ENCODE peak calls at places on chromosomes 11 and 22, in nine cellular contexts. V, J, M, P, R, F, T, W and C are unnamed samples.

GRCh38 chr11:114395776-114396175 is 4.5 kb downstream of the C11orf71 start:
- DNase-seq in V (no peak), J (no peak), M (no peak), P (no peak), R (no peak), F (no peak), T (no peak), W (peak; percentile 67), C (no peak)

GRCh38 chr11:62497132-62497915 is 49.3 kb downstream of the AHNAK start:
- DNase-seq in V (peak; percentile 69), J (peak; percentile 42), M (peak; percentile 20), P (no peak), R (no peak), F (no peak), T (no peak), W (peak; percentile 78), C (no peak)

GRCh38 chr22:50485221-50486131 is 1.2 kb upstream of the MIOX start:
- DNase-seq in V (no peak), J (peak; percentile 69), M (no peak), P (peak; percentile 58), R (no peak), F (no peak), T (no peak), W (no peak), C (no peak)

GRCh38 chr22:45717787-45718186 is 46.2 kb downstream of the ATXN10 start:
- DNase-seq in V (no peak), J (no peak), M (no peak), P (no peak), R (no peak), F (no peak), T (no peak), W (no peak), C (no peak)

GRCh38 chr22:48439560-48440135 is 1388.0 kb downstream of the BRD1 start:
- DNase-seq in V (no peak), J (no peak), M (no peak), P (no peak), R (no peak), F (no peak), T (no peak), W (no peak), C (no peak)

GRCh38 chr22:36452473-36453265 is 28.8 kb downstream of the TXN2 start:
- DNase-seq in V (no peak), J (no peak), M (no peak), P (no peak), R (no peak), F (no peak), T (peak; percentile 70), W (no peak), C (no peak)

GRCh38 chr11:18071098-18071705 is 25.1 kb upstream of the TPH1 start:
- DNase-seq in V (no peak), J (no peak), M (no peak), P (no peak), R (no peak), F (no peak), T (no peak), W (no peak), C (no peak)

GRCh38 chr11:67674442-67674871 is at the start of gene ALDH3B2:
- DNase-seq in V (no peak), J (peak; percentile 82), M (no peak), P (peak; percentile 65), R (no peak), F (no peak), T (no peak), W (no peak), C (no peak)

GRCh38 chr22:21571679-21572078 is 4.2 kb downstream of the UBE2L3 start:
- DNase-seq in V (no peak), J (no peak), M (no peak), P (no peak), R (no peak), F (no peak), T (no peak), W (no peak), C (no peak)

GRCh38 chr22:21567456-21568206 is at the start of gene UBE2L3:
- DNase-seq in V (peak; percentile 78), J (peak; percentile 90), M (peak; percentile 84), P (peak; percentile 82), R (peak; percentile 82), F (peak; percentile 96), T (peak; percentile 89), W (peak; percentile 94), C (peak; percentile 75)

GRCh38 chr22:21568207-21569075 is 927 bp downstream of the UBE2L3 start:
- DNase-seq in V (peak; percentile 19), J (peak; percentile 35), M (no peak), P (no peak), R (no peak), F (peak; percentile 78), T (peak; percentile 64), W (peak; percentile 50), C (no peak)

GRCh38 chr22:21569459-21570161 is 2.1 kb downstream of the UBE2L3 start:
- DNase-seq in V (no peak), J (no peak), M (no peak), P (no peak), R (no peak), F (no peak), T (no peak), W (no peak), C (no peak)

GRCh38 chr22:21570398-21570797 is 2.9 kb downstream of the UBE2L3 start:
- DNase-seq in V (no peak), J (no peak), M (no peak), P (no peak), R (no peak), F (no peak), T (no peak), W (no peak), C (no peak)
- H3K4me1 ChIP-seq in V (peaks cover 51% of the 10 kb centered on the region), J (peaks cover 50% of the 10 kb centered on the region), M (peaks cover 48% of the 10 kb centered on the region), P (peaks cover 27% of the 10 kb centered on the region), R (peaks cover 22% of the 10 kb centered on the region), F (peaks cover 3% of the 10 kb centered on the region), T (peaks cover 22% of the 10 kb centered on the region), W (peaks cover 32% of the 10 kb centered on the region), C (no peaks in the 10 kb centered on the region)

GRCh38 chr11:78764946-78765345 is 190.3 kb upstream of the NARS2 start:
- DNase-seq in V (no peak), J (no peak), M (no peak), P (no peak), R (no peak), F (no peak), T (no peak), W (no peak), C (no peak)

GRCh38 chr11:78762105-78762504 is 187.4 kb upstream of the NARS2 start:
- DNase-seq in V (no peak), J (no peak), M (no peak), P (no peak), R (no peak), F (no peak), T (no peak), W (no peak), C (no peak)

GRCh38 chr11:78763664-78764063 is 189.0 kb upstream of the NARS2 start:
- DNase-seq in V (no peak), J (no peak), M (no peak), P (peak; percentile 36), R (no peak), F (no peak), T (no peak), W (no peak), C (no peak)

GRCh38 chr11:78753297-78753696 is 178.6 kb upstream of the NARS2 start:
- DNase-seq in V (no peak), J (no peak), M (no peak), P (no peak), R (no peak), F (no peak), T (no peak), W (no peak), C (no peak)

DNA sequence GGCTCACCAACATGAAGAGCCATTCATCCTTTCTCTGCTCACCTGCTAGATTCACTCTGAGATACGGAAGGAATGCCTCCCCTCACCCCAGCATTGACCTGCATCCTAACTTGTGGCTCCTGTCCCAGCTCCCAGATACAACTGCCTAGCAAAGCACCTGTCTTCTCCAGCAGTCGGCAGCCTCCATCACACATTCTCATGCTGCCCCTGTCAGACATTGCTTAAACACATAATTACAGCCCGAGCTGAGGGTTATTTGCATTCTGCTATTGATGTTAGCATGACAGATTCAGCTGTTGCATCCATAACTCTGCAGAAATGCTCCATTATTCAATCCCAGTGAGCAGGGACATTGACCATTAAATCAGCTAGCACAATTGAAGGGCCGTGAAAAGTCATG is 184.4 kb upstream of the NARS2 start:
- DNase-seq in V (no peak), J (no peak), M (no peak), P (no peak), R (no peak), F (no peak), T (no peak), W (no peak), C (no peak)
- H3K4me3 ChIP-seq in V (no peak overlapping the region), J (no peak overlapping the region), M (no peak overlapping the region), P (no peak overlapping the region), R (no peak overlapping the region), F (no peak overlapping the region), T (no peak overlapping the region), W (no peak overlapping the region), C (no peak overlapping the region)

GRCh38 chr22:47377926-47378560 is 615.6 kb downstream of the TBC1D22A start:
- DNase-seq in V (no peak), J (no peak), M (no peak), P (no peak), R (no peak), F (peak; percentile 35), T (no peak), W (no peak), C (no peak)

GRCh38 chr22:47379037-47379436 is 616.6 kb downstream of the TBC1D22A start:
- DNase-seq in V (no peak), J (no peak), M (no peak), P (no peak), R (no peak), F (peak; percentile 68), T (no peak), W (no peak), C (no peak)

GRCh38 chr22:47382164-47382890 is 619.9 kb downstream of the TBC1D22A start:
- DNase-seq in V (no peak), J (no peak), M (no peak), P (no peak), R (no peak), F (peak; percentile 46), T (no peak), W (no peak), C (no peak)

GRCh38 chr22:47380692-47381091 is 618.2 kb downstream of the TBC1D22A start:
- DNase-seq in V (no peak), J (no peak), M (no peak), P (no peak), R (no peak), F (peak; percentile 48), T (no peak), W (no peak), C (no peak)

GRCh38 chr22:47381240-47381639 is 618.8 kb downstream of the TBC1D22A start:
- DNase-seq in V (no peak), J (no peak), M (no peak), P (no peak), R (no peak), F (peak; percentile 60), T (no peak), W (no peak), C (no peak)
- H3K4me1 ChIP-seq in V (no peaks in the 10 kb centered on the region), J (no peaks in the 10 kb centered on the region), M (no peaks in the 10 kb centered on the region), P (no peaks in the 10 kb centered on the region), R (no peaks in the 10 kb centered on the region), F (no peaks in the 10 kb centered on the region), T (no peaks in the 10 kb centered on the region), W (no peaks in the 10 kb centered on the region), C (no peaks in the 10 kb centered on the region)

DNA sequence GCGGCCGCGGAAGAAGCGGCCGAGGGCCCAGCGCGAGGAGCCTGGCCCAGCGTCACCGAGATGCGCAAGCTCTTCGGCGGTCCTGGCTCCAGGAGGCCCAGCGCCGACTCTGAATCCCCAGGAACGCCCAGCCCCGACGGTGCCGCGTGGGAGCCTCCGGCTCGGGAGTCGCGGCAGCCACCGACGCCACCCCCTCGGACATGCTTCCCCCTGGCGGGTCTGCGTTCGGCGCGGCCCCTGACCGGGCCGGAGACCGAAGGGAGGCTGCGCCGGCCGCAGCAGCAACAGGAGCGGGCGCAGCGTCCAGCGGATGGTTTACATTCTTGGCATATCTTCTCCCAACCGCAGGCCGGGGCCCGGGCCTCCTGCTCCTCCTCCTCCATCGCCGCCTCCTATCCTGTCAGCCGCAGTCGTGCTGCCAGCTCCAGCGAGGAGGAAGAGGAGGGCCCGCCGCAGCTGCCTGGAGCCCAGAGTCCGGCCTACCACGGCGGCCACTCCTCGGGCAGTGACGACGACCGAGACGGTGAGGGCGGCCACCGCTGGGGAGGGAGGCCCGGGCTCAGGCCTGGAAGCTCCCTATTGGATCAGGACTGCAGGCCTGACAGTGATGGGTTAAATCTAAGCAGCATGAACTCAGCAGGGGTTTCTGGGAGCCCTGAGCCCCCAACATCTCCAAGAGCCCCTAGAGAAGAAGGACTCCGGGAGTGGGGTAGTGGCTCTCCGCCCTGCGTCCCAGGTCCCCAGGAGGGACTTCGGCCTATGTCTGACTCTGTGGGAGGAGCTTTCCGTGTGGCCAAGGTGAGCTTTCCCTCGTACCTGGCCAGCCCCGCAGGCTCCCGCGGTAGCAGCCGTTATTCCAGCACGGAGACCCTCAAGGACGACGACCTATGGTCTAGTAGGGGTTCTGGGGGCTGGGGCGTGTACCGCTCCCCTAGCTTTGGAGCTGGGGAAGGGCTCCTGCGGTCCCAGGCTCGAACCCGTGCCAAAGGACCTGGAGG is 1.2 kb downstream of the ARHGEF17 start:
- DNase-seq in V (peak; percentile 76), J (peak; percentile 86), M (no peak), P (peak; percentile 93), R (peak; percentile 90), F (peak; percentile 96), T (peak; percentile 96), W (peak; percentile 96), C (peak; percentile 94)
- H3K4me3 ChIP-seq in V (peak overlapping the region; percentile 77), J (peak overlapping the region; percentile 26), M (peak overlapping the region; percentile 63), P (peak overlapping the region; percentile 64), R (peak overlapping the region; percentile 86), F (peak overlapping the region; percentile 91), T (peak overlapping the region; percentile 74), W (peak overlapping the region; percentile 89), C (peak overlapping the region; percentile 72)